ENCODE peak calls at places on chromosome 13, in four cellular contexts. Y, I, G and A are unnamed samples.

GRCh38 chr13:100722517-100722916 is 47.9 kb upstream of the TMTC4 start:
- DNase-seq in I (no peak), G (no peak), Y (no peak), A (no peak)

GRCh38 chr13:30715357-30715756 is 20.0 kb upstream of the ALOX5AP start:
- DNase-seq in I (no peak), Y (no peak), G (no peak), A (no peak)

GRCh38 chr13:29570058-29570654 is 25.3 kb downstream of the SLC7A1 start:
- DNase-seq in G (no peak), I (no peak), Y (no peak), A (no peak)

GRCh38 chr13:60627071-60627686 is 230.2 kb downstream of the TDRD3 start:
- DNase-seq in Y (no peak), G (no peak), I (no peak), A (peak)

GRCh38 chr13:26713341-26713740 is 47.2 kb downstream of the GPR12 start:
- DNase-seq in Y (no peak), G (no peak), I (no peak), A (no peak)

GRCh38 chr13:30373727-30374126 is 48.6 kb upstream of the UBE2L5 start:
- DNase-seq in I (no peak), G (no peak), Y (no peak), A (no peak)

GRCh38 chr13:113407103-113407530 is 43.2 kb upstream of the GRTP1 start:
- DNase-seq in I (no peak), Y (no peak), G (no peak), A (no peak)

GRCh38 chr13:50127726-50128291 is 112.6 kb downstream of the KCNRG start:
- DNase-seq in Y (no peak), I (no peak), G (no peak), A (no peak)

GRCh38 chr13:39326471-39326870 is 276.5 kb downstream of the LHFPL6 start:
- DNase-seq in G (no peak), Y (peak), I (no peak), A (no peak)

GRCh38 chr13:97539651-97540230 is 105.8 kb downstream of the RAP2A start:
- DNase-seq in I (peak), Y (peak), G (no peak), A (peak)

GRCh38 chr13:41398494-41399190 is 58.7 kb upstream of the RGCC start:
- DNase-seq in I (no peak), Y (no peak), G (no peak), A (peak)

GRCh38 chr13:79044415-79044814 is 361.6 kb downstream of the RBM26 start:
- DNase-seq in Y (no peak), I (no peak), G (no peak), A (peak)

GRCh38 chr13:30616927-30617314 is 799 bp upstream of the USPL1 start:
- DNase-seq in G (no peak), Y (peak), I (peak), A (peak)

GRCh38 chr13:112755331-112755730 is 65.5 kb downstream of the ATP11A start:
- DNase-seq in Y (no peak), I (no peak), G (no peak), A (no peak)

GRCh38 chr13:48253849-48254248 is 20.8 kb downstream of the ITM2B start:
- DNase-seq in G (no peak), I (no peak), Y (no peak), A (no peak)

GRCh38 chr13:112106467-112107141 is 39.7 kb downstream of the SOX1 start:
- DNase-seq in G (no peak), Y (no peak), I (no peak), A (no peak)

GRCh38 chr13:102779426-102780159 is 6.0 kb upstream of the TEX30 start:
- DNase-seq in Y (no peak), I (no peak), G (no peak), A (no peak)

GRCh38 chr13:101152184-101152583 is 264.1 kb downstream of the NALCN start:
- DNase-seq in I (no peak), Y (no peak), G (no peak), A (no peak)

GRCh38 chr13:27339299-27339698 is 68.7 kb downstream of the RASL11A start:
- DNase-seq in G (no peak), Y (no peak), I (no peak), A (peak)

GRCh38 chr13:70473912-70474311 is 365.7 kb upstream of the KLHL1 start:
- DNase-seq in I (no peak), G (no peak), Y (no peak), A (no peak)

GRCh38 chr13:31105856-31106255 is 55.8 kb downstream of the HSPH1 start:
- DNase-seq in I (no peak), Y (no peak), G (no peak), A (no peak)

GRCh38 chr13:105193026-105193425 is 1342.4 kb downstream of the EFNB2 start:
- DNase-seq in Y (no peak), G (no peak), I (no peak), A (no peak)

GRCh38 chr13:92461831-92462230 is 764.8 kb upstream of the GPC6 start:
- DNase-seq in I (no peak), Y (no peak), G (no peak), A (no peak)

GRCh38 chr13:31433201-31433600 is 233.4 kb downstream of the B3GLCT start:
- DNase-seq in Y (no peak), G (no peak), I (no peak), A (no peak)

GRCh38 chr13:43316997-43317396 is 293.6 kb downstream of the DNAJC15 start:
- DNase-seq in G (no peak), I (no peak), Y (peak), A (peak)